ENCODE peak calls at places on chromosome 21, in five cellular contexts. R is fibroblast of lung, Q is A549, Z is OCI-LY7, X is lung. O is an unnamed sample.
A peak's percentile ranks its signal among the peaks of the same experiment; 100 is the strongest.

GRCh38 chr21:44741921-44742320 is 30.5 kb upstream of the TSPEAR start:
- DNase-seq in R (no peak), Q (no peak), Z (no peak), X (no peak), O (no peak)

GRCh38 chr21:32524010-32524719 is 61.2 kb downstream of the TCP10L start:
- DNase-seq in R (peak; percentile 94), Q (no peak), Z (no peak), X (no peak), O (no peak)

GRCh38 chr21:42684109-42684916 is 30.9 kb downstream of the PDE9A start:
- DNase-seq in R (no peak), Q (no peak), Z (peak; percentile 14), X (no peak), O (peak; percentile 54)

GRCh38 chr21:39385299-39386145 is 36.6 kb upstream of the HMGN1 start:
- DNase-seq in R (peak; percentile 77), Q (peak; percentile 89), Z (no peak), X (peak; percentile 78), O (peak; percentile 76)

GRCh38 chr21:17371470-17371869 is 141.4 kb upstream of the CXADR start:
- DNase-seq in R (peak; percentile 85), Q (no peak), Z (no peak), X (no peak), O (no peak)

GRCh38 chr21:31803039-31804007 is 69.5 kb upstream of the HUNK start:
- DNase-seq in R (no peak), Q (no peak), Z (no peak), X (peak; percentile 83), O (no peak)

GRCh38 chr21:45168522-45168921 is 94.1 kb downstream of the ADARB1 start:
- DNase-seq in R (no peak), Q (no peak), Z (no peak), X (no peak), O (no peak)

GRCh38 chr21:35616090-35616489 is 444.2 kb downstream of the SETD4 start:
- DNase-seq in R (peak; percentile 52), Q (peak; percentile 1), Z (peak; percentile 5), X (no peak), O (peak; percentile 29)

GRCh38 chr21:15014220-15014619 is 50.6 kb downstream of the NRIP1 start:
- DNase-seq in R (peak; percentile 50), Q (no peak), Z (no peak), X (no peak), O (no peak)

GRCh38 chr21:19256934-19257660 is 853.5 kb upstream of the TMPRSS15 start:
- DNase-seq in R (no peak), Q (no peak), Z (no peak), X (no peak), O (no peak)

GRCh38 chr21:24729568-24729967 is 877.7 kb downstream of the MRPL39 start:
- DNase-seq in R (peak; percentile 8), Q (no peak), Z (no peak), X (no peak), O (no peak)

GRCh38 chr21:43333301-43334062 is 93.4 kb downstream of the SIK1 start:
- DNase-seq in R (peak; percentile 92), Q (peak; percentile 65), Z (no peak), X (peak; percentile 74), O (no peak)

GRCh38 chr21:46003575-46004007 is 22.0 kb downstream of the COL6A1 start:
- DNase-seq in R (no peak), Q (no peak), Z (no peak), X (no peak), O (no peak)

GRCh38 chr21:46323227-46323709 is 402 bp downstream of the C21orf58 start:
- DNase-seq in R (peak; percentile 6), Q (no peak), Z (peak; percentile 58), X (no peak), O (no peak)

GRCh38 chr21:19507682-19508260 is 1104.2 kb upstream of the TMPRSS15 start:
- DNase-seq in R (no peak), Q (no peak), Z (peak; percentile 3), X (no peak), O (no peak)

GRCh38 chr21:41834252-41834925 is 44.8 kb downstream of the PRDM15 start:
- DNase-seq in R (no peak), Q (no peak), Z (peak; percentile 36), X (no peak), O (no peak)

GRCh38 chr21:17818158-17819113 is 720 bp downstream of the C21orf91 start:
- DNase-seq in R (peak; percentile 40), Q (peak; percentile 1), Z (peak; percentile 78), X (peak; percentile 38), O (peak; percentile 69)

GRCh38 chr21:33640697-33641338 is 723 bp downstream of the CRYZL1 start:
- DNase-seq in R (peak; percentile 36), Q (no peak), Z (peak; percentile 20), X (no peak), O (no peak)

GRCh38 chr21:33111577-33111976 is 41.6 kb downstream of the OLIG1 start:
- DNase-seq in R (no peak), Q (no peak), Z (no peak), X (no peak), O (no peak)

GRCh38 chr21:46159841-46160562 is 4.6 kb upstream of the FTCD start:
- DNase-seq in R (no peak), Q (no peak), Z (no peak), X (no peak), O (no peak)

GRCh38 chr21:46401186-46401910 is 57.3 kb upstream of the DIP2A start:
- DNase-seq in R (no peak), Q (no peak), Z (no peak), X (no peak), O (no peak)

GRCh38 chr21:15992171-15992570 is 262.4 kb downstream of the USP25 start:
- DNase-seq in R (peak; percentile 49), Q (no peak), Z (no peak), X (no peak), O (no peak)

GRCh38 chr21:36355071-36355680 is 30.0 kb upstream of the CHAF1B start:
- DNase-seq in R (no peak), Q (no peak), Z (no peak), X (no peak), O (no peak)

GRCh38 chr21:20790113-20790512 is 208.1 kb upstream of the NCAM2 start:
- DNase-seq in R (no peak), Q (no peak), Z (no peak), X (no peak), O (no peak)

GRCh38 chr21:21291883-21292569 is 293.8 kb downstream of the NCAM2 start:
- DNase-seq in R (no peak), Q (no peak), Z (no peak), X (no peak), O (no peak)

GRCh38 chr21:44919913-44920693 is 596 bp downstream of the ITGB2 start:
- DNase-seq in R (no peak), Q (no peak), Z (no peak), X (no peak), O (no peak)

GRCh38 chr21:40829308-40829707 is 17.6 kb downstream of the DSCAM start:
- DNase-seq in R (peak; percentile 48), Q (no peak), Z (no peak), X (no peak), O (no peak)

GRCh38 chr21:27244356-27244755 is 277.5 kb upstream of the ADAMTS5 start:
- DNase-seq in R (no peak), Q (no peak), Z (no peak), X (no peak), O (no peak)

GRCh38 chr21:25298512-25299491 is 308.5 kb downstream of the MRPL39 start:
- DNase-seq in R (peak; percentile 37), Q (no peak), Z (peak; percentile 3), X (peak; percentile 63), O (no peak)

GRCh38 chr21:34878501-34878900 is 170.6 kb downstream of the RUNX1 start:
- DNase-seq in R (peak; percentile 58), Q (no peak), Z (no peak), X (peak; percentile 78), O (no peak)

GRCh38 chr21:41890355-41890754 is 11.2 kb upstream of the PRDM15 start:
- DNase-seq in R (no peak), Q (no peak), Z (no peak), X (no peak), O (no peak)

GRCh38 chr21:40404319-40404906 is 442.5 kb downstream of the DSCAM start:
- DNase-seq in R (peak; percentile 5), Q (no peak), Z (no peak), X (peak; percentile 31), O (no peak)

GRCh38 chr21:28669978-28670377 is 322.7 kb downstream of the LTN1 start:
- DNase-seq in R (no peak), Q (no peak), Z (no peak), X (no peak), O (no peak)

GRCh38 chr21:28671549-28672195 is 321.0 kb downstream of the LTN1 start:
- DNase-seq in R (no peak), Q (no peak), Z (no peak), X (no peak), O (no peak)

GRCh38 chr21:28674807-28675206 is 317.9 kb downstream of the LTN1 start:
- DNase-seq in R (no peak), Q (no peak), Z (no peak), X (no peak), O (no peak)

GRCh38 chr21:28675265-28676041 is 317.2 kb downstream of the LTN1 start:
- DNase-seq in R (peak; percentile 51), Q (no peak), Z (no peak), X (no peak), O (no peak)
- H3K27ac ChIP-seq in R (no peak overlapping the region), Q (no peak overlapping the region), Z (no peak overlapping the region), X (peak overlapping the region; percentile 73), O (no peak overlapping the region)

GRCh38 chr21:38321568-38321967 is 64.8 kb downstream of the KCNJ15 start:
- DNase-seq in R (no peak), Q (no peak), Z (no peak), X (no peak), O (no peak)

GRCh38 chr21:38325216-38325615 is 68.4 kb downstream of the KCNJ15 start:
- DNase-seq in R (no peak), Q (no peak), Z (no peak), X (no peak), O (no peak)

GRCh38 chr21:38322551-38322950 is 65.8 kb downstream of the KCNJ15 start:
- DNase-seq in R (peak; percentile 51), Q (no peak), Z (no peak), X (no peak), O (no peak)

GRCh38 chr21:38325761-38326420 is 69.1 kb downstream of the KCNJ15 start:
- DNase-seq in R (no peak), Q (no peak), Z (no peak), X (no peak), O (no peak)

GRCh38 chr21:38323721-38324591 is 67.2 kb downstream of the KCNJ15 start:
- DNase-seq in R (peak; percentile 96), Q (no peak), Z (no peak), X (no peak), O (no peak)
- H3K4me3 ChIP-seq in R (no peak overlapping the region), Q (no peak overlapping the region), Z (no peak overlapping the region), X (no peak overlapping the region), O (no peak overlapping the region)

DNA sequence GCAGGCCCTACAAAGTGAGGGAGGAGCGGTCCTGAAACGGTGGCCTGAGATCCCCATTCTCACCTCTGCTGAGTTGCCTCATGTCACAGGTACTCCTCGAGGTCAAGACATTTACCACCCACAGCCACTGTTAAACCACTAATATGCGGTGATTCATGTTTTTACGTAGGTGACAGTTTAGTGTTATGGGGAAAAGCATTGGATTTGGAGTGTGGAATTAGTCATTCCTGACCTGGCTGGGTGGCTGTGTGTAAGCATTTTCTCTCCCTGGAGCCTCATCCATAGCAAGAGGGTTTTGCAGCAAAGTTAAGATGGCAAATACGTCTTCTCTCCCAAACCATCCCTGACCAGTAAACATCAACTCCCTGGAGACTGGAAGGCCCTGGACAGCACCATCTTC is 57.8 kb upstream of the KCNJ6 start:
- DNase-seq in R (peak; percentile 71), Q (no peak), Z (no peak), X (no peak), O (no peak)
- H3K27ac ChIP-seq in R (no peak overlapping the region), Q (peak overlapping the region; percentile 38), Z (no peak overlapping the region), X (no peak overlapping the region), O (no peak overlapping the region)

GRCh38 chr21:37371041-37371397 is 4.4 kb downstream of the DYRK1A start:
- DNase-seq in R (no peak), Q (no peak), Z (no peak), X (no peak), O (no peak)
- H3K4me3 ChIP-seq in R (peak overlapping the region; percentile 86), Q (no peak overlapping the region), Z (peak overlapping the region; percentile 86), X (no peak overlapping the region), O (peak overlapping the region; percentile 95)

O was measured in CD4-positive, CD25-positive, alpha-beta regulatory T cell.